ENCODE peak calls at places on chromosomes 4 and X, in four cellular contexts. N, A, O and K are unnamed samples.

GRCh38 chr4:71268156-71268555 is 70.7 kb upstream of the SLC4A4 start:
- DNase-seq in A (no peak), N (no peak), O (no peak), K (no peak)

GRCh38 chr4:6535706-6536105 is 39.3 kb upstream of the MAN2B2 start:
- DNase-seq in A (no peak), N (no peak), O (no peak), K (no peak)

GRCh38 chr4:73730292-73730691 is 10.1 kb upstream of the CXCL8 start:
- DNase-seq in O (no peak), N (no peak), A (no peak), K (no peak)

GRCh38 chr4:26330186-26330787 is 9.5 kb downstream of the RBPJ start:
- DNase-seq in N (peak), O (no peak), A (no peak), K (peak)

GRCh38 chr4:140256941-140257340 is 103.0 kb upstream of the MAML3 start:
- DNase-seq in O (no peak), A (no peak), N (no peak), K (no peak)

GRCh38 chr4:125390126-125390525 is 75.4 kb downstream of the FAT4 start:
- DNase-seq in O (no peak), N (no peak), A (no peak), K (no peak)

GRCh38 chr4:16573744-16574143 is 324.7 kb downstream of the LDB2 start:
- DNase-seq in O (no peak), A (no peak), N (no peak), K (no peak)

GRCh38 chrX:9352683-9353430 is 112.0 kb upstream of the TBL1X start:
- DNase-seq in O (no peak), N (no peak), A (no peak), K (no peak)

GRCh38 chr4:106585920-106586349 is 217.4 kb upstream of the GIMD1 start:
- DNase-seq in A (no peak), N (no peak), O (no peak), K (no peak)

GRCh38 chrX:103413981-103414380 is 37.6 kb downstream of the BEX3 start:
- DNase-seq in A (no peak), O (no peak), N (no peak), K (no peak)

GRCh38 chr4:8410641-8411271 is 29.8 kb downstream of the ACOX3 start:
- DNase-seq in N (peak), A (no peak), O (no peak), K (peak)